ENCODE peak calls at places on chromosomes 16 and 17, in nine cellular contexts. N is pancreas, T is astrocyte of the spinal cord, F is colonic mucosa, V is NB4, K is ovary, Q is heart left ventricle, D is GM12878, C is Peyer's patch. O is an unnamed sample.

GRCh38 chr17:65079489-65079900 is 23.0 kb upstream of the GNA13 start:
- DNase-seq in N (no peak), T (no peak), F (no peak), V (no peak), K (no peak), Q (no peak), D (no peak), C (no peak), O (no peak)

GRCh38 chr17:57045868-57046671 is 39.0 kb upstream of the AKAP1 start:
- DNase-seq in N (no peak), T (no peak), F (no peak), V (peak), K (no peak), Q (peak), D (no peak), C (peak), O (no peak)

GRCh38 chr17:79932446-79932845 is 93.2 kb upstream of the CBX4 start:
- DNase-seq in N (no peak), T (no peak), F (no peak), V (no peak), K (no peak), Q (no peak), D (no peak), C (no peak), O (no peak)

GRCh38 chr16:87203060-87203656 is 114.0 kb downstream of the C16orf95 start:
- DNase-seq in N (no peak), T (peak), F (peak), V (peak), K (no peak), Q (no peak), D (no peak), C (peak), O (peak)

GRCh38 chr16:55331648-55332185 is 7.7 kb downstream of the IRX6 start:
- DNase-seq in N (no peak), T (no peak), F (no peak), V (no peak), K (no peak), Q (no peak), D (no peak), C (no peak), O (no peak)

GRCh38 chr17:2695243-2695960 is 16.2 kb downstream of the CLUH start:
- DNase-seq in N (no peak), T (no peak), F (no peak), V (no peak), K (no peak), Q (peak), D (no peak), C (peak), O (no peak)

GRCh38 chr17:79630120-79630519 is 19.3 kb upstream of the RBFOX3 start:
- DNase-seq in N (peak), T (no peak), F (no peak), V (no peak), K (no peak), Q (no peak), D (no peak), C (peak), O (no peak)

GRCh38 chr17:73952498-73953205 is 250.8 kb upstream of the RPL38 start:
- DNase-seq in N (no peak), T (no peak), F (peak), V (peak), K (no peak), Q (no peak), D (no peak), C (peak), O (peak)

GRCh38 chr16:26430618-26431017 is 636.1 kb upstream of the C16orf82 start:
- DNase-seq in N (no peak), T (no peak), F (no peak), V (no peak), K (no peak), Q (no peak), D (no peak), C (no peak), O (no peak)

GRCh38 chr17:46772879-46773620 is 45.4 kb downstream of the WNT3 start:
- DNase-seq in N (no peak), T (no peak), F (no peak), V (peak), K (no peak), Q (no peak), D (no peak), C (peak), O (no peak)

GRCh38 chr16:24990803-24991202 is 24.4 kb downstream of the ARHGAP17 start:
- DNase-seq in N (no peak), T (no peak), F (no peak), V (no peak), K (no peak), Q (no peak), D (no peak), C (no peak), O (no peak)

GRCh38 chr17:57662021-57662420 is 83.1 kb downstream of the CCDC182 start:
- DNase-seq in N (no peak), T (no peak), F (no peak), V (no peak), K (peak), Q (no peak), D (no peak), C (no peak), O (no peak)

GRCh38 chr16:6946802-6947201 is 385.8 kb upstream of the RBFOX1 start:
- DNase-seq in N (no peak), T (no peak), F (no peak), V (no peak), K (no peak), Q (no peak), D (no peak), C (no peak), O (no peak)

GRCh38 chr16:13401631-13402030 is 500.2 kb downstream of the SHISA9 start:
- DNase-seq in N (no peak), T (no peak), F (no peak), V (no peak), K (no peak), Q (no peak), D (no peak), C (no peak), O (no peak)

GRCh38 chr17:48068491-48068961 is 20.4 kb downstream of the NFE2L1 start:
- DNase-seq in N (no peak), T (peak), F (no peak), V (peak), K (no peak), Q (no peak), D (no peak), C (no peak), O (peak)

GRCh38 chr16:50308237-50308965 is 42.0 kb downstream of the ADCY7 start:
- DNase-seq in N (no peak), T (no peak), F (no peak), V (no peak), K (peak), Q (no peak), D (no peak), C (no peak), O (no peak)

GRCh38 chr17:2982854-2983636 is 80.4 kb downstream of the OR1D5 start:
- DNase-seq in N (no peak), T (peak), F (peak), V (peak), K (peak), Q (peak), D (no peak), C (no peak), O (peak)

GRCh38 chr16:3074860-3075545 is 9.6 kb downstream of the IL32 start:
- DNase-seq in N (no peak), T (no peak), F (peak), V (peak), K (no peak), Q (no peak), D (peak), C (no peak), O (no peak)

GRCh38 chr17:4074831-4075495 is 67.9 kb downstream of the ZZEF1 start:
- DNase-seq in N (peak), T (peak), F (no peak), V (peak), K (no peak), Q (no peak), D (peak), C (no peak), O (peak)

GRCh38 chr17:29042679-29043538 is at the start of gene PIPOX:
- DNase-seq in N (peak), T (peak), F (no peak), V (peak), K (no peak), Q (no peak), D (peak), C (no peak), O (peak)

GRCh38 chr17:29041091-29041490 is 1.9 kb upstream of the PIPOX start:
- DNase-seq in N (no peak), T (no peak), F (no peak), V (no peak), K (no peak), Q (no peak), D (no peak), C (no peak), O (no peak)

GRCh38 chr17:29039764-29040598 is 3.0 kb upstream of the PIPOX start:
- DNase-seq in N (no peak), T (peak), F (no peak), V (no peak), K (no peak), Q (no peak), D (no peak), C (no peak), O (peak)

GRCh38 chr17:29043539-29044165 is 711 bp downstream of the PIPOX start:
- DNase-seq in N (no peak), T (no peak), F (no peak), V (no peak), K (no peak), Q (no peak), D (no peak), C (no peak), O (no peak)

DNA sequence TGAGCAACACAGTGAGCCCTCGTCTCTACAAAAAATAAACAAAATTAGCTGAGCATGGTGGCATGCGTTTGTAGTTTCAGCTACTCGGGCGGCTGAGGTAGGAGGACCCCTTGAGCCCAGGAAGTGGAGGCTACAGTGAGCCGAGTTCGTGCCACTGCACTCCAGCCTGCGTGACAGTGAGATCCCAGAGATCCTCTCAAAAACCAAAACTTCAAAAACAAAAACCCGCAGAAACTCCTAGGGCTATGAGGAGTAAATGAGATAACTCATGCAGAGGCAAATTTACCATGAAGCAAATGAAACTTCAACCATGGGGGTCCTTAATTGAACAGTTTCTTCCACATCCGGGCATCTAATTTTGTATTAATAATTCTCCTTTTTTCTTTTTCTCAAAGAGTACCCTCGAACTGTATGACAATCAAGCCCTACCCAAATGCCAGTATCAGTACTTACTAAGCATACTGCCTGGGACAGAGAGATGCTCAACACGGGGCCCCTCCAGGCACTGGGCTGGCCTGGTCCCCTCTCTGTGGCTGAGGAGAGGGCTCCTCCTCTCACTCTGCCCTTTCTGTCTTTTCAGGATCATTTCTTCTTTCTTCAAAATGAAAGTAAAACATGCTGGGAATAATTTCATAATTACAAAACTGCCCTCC is 789 bp upstream of the PIPOX start:
- DNase-seq in N (no peak), T (no peak), F (no peak), V (no peak), K (no peak), Q (no peak), D (no peak), C (no peak), O (no peak)
- H3K4me3 ChIP-seq in N (no peak), T (no peak), F (no peak), V (no peak), K (no peak), Q (no peak), D (no peak), C (no peak), O (no peak)

GRCh38 chr17:49494937-49495841 is at the start of gene NGFR:
- DNase-seq in N (no peak), T (no peak), F (peak), V (peak), K (peak), Q (peak), D (no peak), C (no peak), O (peak)
- TF ChIP-seq CTCF in N (no peak), T (no peak), F (no peak), V (no peak), K (no peak), Q (no peak), D (peak), C (no peak), O (no peak)

DNA sequence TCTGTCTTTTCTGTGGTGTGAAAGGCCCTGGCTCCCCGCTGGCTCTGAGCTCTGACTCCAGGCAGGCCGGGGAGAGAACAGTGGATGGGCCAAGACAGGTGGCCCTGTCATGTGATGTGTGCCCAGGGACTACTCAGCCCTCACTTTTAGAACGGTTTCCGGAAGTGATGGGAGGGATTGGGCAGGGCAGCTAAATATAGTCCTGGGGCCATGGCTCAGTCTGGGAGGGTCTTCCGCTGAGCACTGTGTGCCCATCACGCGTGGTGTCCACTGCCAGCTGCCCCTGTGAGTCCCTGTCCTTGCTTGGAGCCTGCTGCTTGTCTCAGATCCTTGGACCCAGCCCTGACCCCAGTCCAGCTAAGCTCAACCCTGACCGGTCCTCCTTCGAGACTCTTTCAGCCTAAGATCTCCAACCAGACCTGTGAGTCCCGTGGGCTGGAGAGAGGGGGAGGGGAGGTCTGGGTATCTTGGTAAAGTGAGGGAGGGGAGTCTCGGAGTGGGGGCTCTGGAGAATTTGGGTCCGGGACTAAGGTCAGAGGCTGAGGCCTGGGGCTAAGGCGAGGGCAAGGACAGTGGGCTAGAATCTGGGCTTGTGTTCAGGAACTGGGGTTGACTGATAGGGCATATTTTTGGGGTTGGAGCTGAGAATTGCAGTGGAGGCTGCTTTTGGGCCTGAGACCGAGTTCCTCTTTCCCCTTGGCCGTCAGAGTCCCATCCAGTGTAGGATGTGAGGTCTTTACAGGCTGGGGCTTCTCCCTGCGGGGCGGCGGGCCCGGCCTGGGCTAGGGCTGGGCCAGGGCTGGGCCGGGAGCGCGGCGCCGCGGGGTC is at the start of gene TRIM72:
- DNase-seq in N (no peak), T (no peak), F (no peak), V (no peak), K (no peak), Q (no peak), D (no peak), C (no peak), O (no peak)
- H3K4me3 ChIP-seq in N (no peak), T (peak), F (peak), V (no peak), K (peak), Q (peak), D (no peak), C (peak), O (peak)

DNA sequence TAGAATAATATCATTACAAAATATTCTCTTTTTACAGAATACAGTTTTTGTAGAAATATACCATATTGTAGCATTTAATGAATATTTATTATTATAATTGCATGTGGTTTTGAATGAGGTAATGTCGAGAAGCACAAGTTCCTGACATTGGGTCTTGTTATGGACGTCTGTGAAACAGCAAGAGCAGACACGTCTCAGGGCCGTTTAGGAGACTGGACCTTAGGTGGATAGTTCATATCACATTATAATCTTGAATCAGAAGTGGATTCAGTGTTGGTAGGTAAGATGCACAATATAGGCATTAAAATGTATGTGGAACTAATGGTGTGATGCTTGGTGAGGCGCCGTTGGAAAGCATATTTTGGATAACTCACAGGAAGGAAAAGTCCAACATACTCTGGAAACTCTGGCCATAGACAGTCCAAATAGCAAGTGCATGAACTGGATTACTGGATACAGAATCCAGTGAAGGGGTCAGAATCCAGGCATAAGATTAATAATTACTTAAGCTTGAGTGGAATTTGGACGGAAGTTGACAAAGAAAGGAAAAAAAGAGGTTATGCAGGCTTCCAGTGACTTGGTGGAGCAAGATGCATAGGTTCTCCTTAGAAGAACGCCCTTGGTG is 17.2 kb downstream of the ABCA8 start:
- DNase-seq in N (no peak), T (no peak), F (no peak), V (no peak), K (no peak), Q (no peak), D (no peak), C (no peak), O (no peak)
- TF ChIP-seq CTCF in N (no peak), T (no peak), F (no peak), V (no peak), K (no peak), Q (no peak), D (no peak), C (no peak), O (no peak)

O was measured in fibroblast of villous mesenchyme.